ENCODE peak calls at places on chromosome 21, in six cellular contexts. Z, K, N, E, W and R are unnamed samples.

GRCh38 chr21:31612889-31613785 is 46.4 kb upstream of the SOD1 start:
- DNase-seq in Z (peak), E (no peak), K (no peak), W (no peak), N (no peak), R (peak)

GRCh38 chr21:16046625-16047340 is 317.0 kb downstream of the USP25 start:
- DNase-seq in E (no peak), Z (no peak), N (no peak), K (no peak), W (no peak), R (peak)

GRCh38 chr21:33286600-33287456 is 20.7 kb downstream of the IL10RB start:
- DNase-seq in W (no peak), E (peak), Z (no peak), N (no peak), K (no peak), R (peak)

GRCh38 chr21:37653201-37653600 is 263.1 kb downstream of the KCNJ6 start:
- DNase-seq in N (no peak), K (no peak), W (no peak), E (no peak), Z (no peak), R (no peak)

GRCh38 chr21:21813934-21814333 is 815.7 kb downstream of the NCAM2 start:
- DNase-seq in E (no peak), K (no peak), Z (no peak), N (no peak), W (no peak), R (no peak)

GRCh38 chr21:29083306-29083705 is 9.9 kb upstream of the CCT8 start:
- DNase-seq in Z (no peak), W (no peak), K (no peak), E (no peak), N (no peak), R (no peak)

GRCh38 chr21:25881524-25882376 is 147.0 kb downstream of the GABPA start:
- DNase-seq in K (peak), E (peak), W (peak), Z (peak), N (peak), R (peak)

GRCh38 chr21:36701912-36702621 is 3.2 kb downstream of the SIM2 start:
- DNase-seq in N (no peak), K (peak), E (no peak), Z (peak), W (no peak), R (peak)

GRCh38 chr21:10521091-10521598 is at the start of gene TPTE:
- DNase-seq in K (no peak), E (no peak), Z (no peak), N (no peak), W (no peak), R (no peak)

GRCh38 chr21:38434913-38435533 is 63.3 kb downstream of the ERG start:
- DNase-seq in Z (no peak), W (no peak), K (no peak), N (peak), E (no peak), R (peak)

GRCh38 chr21:20721151-20721550 is 277.1 kb upstream of the NCAM2 start:
- DNase-seq in K (no peak), E (no peak), W (no peak), N (no peak), Z (no peak), R (no peak)
- TF ChIP-seq CTCF in K (no peak), E (no peak), W (no peak), N (no peak), Z (no peak), R (no peak)

DNA sequence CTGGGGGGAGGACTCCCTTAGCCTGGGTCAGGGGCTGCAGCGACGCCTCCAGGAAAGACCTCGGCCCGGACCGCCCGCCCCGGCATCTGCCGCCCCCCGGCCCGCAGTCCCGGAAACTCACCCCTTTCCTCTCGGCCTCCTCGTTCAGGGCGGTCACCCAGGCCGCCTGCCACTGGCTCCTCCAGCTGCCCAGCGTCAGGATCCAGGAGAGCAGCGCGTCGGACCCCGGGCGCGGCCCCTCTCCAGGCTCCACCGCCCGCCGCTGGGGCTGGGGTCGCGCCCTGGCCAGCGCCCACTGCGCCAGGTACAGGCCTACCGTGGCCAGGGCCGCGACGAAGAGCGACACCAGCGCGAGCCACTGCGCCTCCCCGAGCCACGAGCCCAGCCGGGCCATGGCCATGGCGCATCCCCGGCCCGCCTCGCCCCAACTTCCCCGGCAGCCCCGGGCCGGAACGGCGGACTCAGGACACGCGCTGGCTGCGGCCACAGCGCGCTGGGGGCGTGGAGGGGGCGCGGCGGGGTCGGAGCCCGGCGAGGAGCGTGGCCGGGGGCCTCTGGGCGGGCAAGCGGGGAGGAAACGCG is 478 bp downstream of the C2CD2 start:
- DNase-seq in N (peak), E (no peak), Z (peak), W (no peak), K (peak), R (peak)
- TF ChIP-seq EZH2phosphoT487 in N (no peak), E (no peak), Z (no peak), W (no peak), K (no peak), R (no peak)

DNA sequence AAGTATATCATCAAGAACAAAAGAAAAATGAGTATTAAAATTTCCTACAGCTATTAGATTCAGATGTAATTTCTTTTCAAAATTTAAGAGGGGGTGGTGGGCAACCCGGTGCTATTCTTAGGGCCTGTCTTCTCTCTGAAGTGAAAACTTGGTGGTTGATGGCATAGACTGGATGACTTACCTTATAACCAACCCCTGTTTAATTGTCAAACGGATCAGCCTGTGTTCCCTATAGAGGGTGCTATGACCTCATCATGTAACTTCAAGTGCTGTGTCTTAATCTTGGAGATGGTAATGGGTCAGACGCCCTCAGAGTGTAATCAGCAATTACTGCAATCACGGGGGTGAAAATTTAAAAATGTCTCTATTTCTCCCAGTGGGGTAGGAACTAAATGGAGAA is 176.2 kb downstream of the PCP4 start:
- DNase-seq in Z (no peak), K (peak), N (no peak), W (no peak), E (no peak), R (no peak)
- TF ChIP-seq CTCF in Z (no peak), K (peak), N (no peak), W (no peak), E (no peak), R (no peak)

GRCh38 chr21:45060675-45061311 is 13.6 kb upstream of the ADARB1 start:
- DNase-seq in W (no peak), K (no peak), Z (no peak), E (no peak), N (no peak), R (no peak)
- TF ChIP-seq EZH2phosphoT487 in W (no peak), K (no peak), Z (no peak), E (no peak), N (no peak), R (no peak)